ENCODE peak calls at places on chromosomes 12 and 14, in seven cellular contexts. J, N, P, V, L, T and B are unnamed samples.

GRCh38 chr12:120249875-120250795 is 15.4 kb downstream of the PXN start:
- DNase-seq in J (peak), N (peak), P (no peak), V (peak), L (peak), T (no peak), B (peak)

GRCh38 chr12:6469609-6470374 is 685 bp downstream of the VAMP1 start:
- DNase-seq in J (no peak), N (no peak), P (peak), V (no peak), L (no peak), T (no peak), B (no peak)

GRCh38 chr12:126681676-126682075 is 1585.3 kb upstream of the TMEM132C start:
- DNase-seq in J (no peak), N (no peak), P (no peak), V (no peak), L (no peak), T (no peak), B (no peak)

GRCh38 chr12:18861287-18861858 is 123.5 kb downstream of the CAPZA3 start:
- DNase-seq in J (no peak), N (no peak), P (no peak), V (no peak), L (peak), T (peak), B (peak)

GRCh38 chr14:99274346-99275221 is 2.6 kb upstream of the BCL11B start:
- DNase-seq in J (peak), N (peak), P (peak), V (peak), L (peak), T (peak), B (peak)

GRCh38 chr14:72780771-72781170 is 113.1 kb downstream of the DPF3 start:
- DNase-seq in J (no peak), N (no peak), P (peak), V (no peak), L (peak), T (no peak), B (peak)

GRCh38 chr14:71932229-71932951 is at the start of gene RGS6:
- DNase-seq in J (peak), N (peak), P (no peak), V (no peak), L (peak), T (peak), B (no peak)

GRCh38 chr12:57039016-57039798 is 10.7 kb downstream of the MYO1A start:
- DNase-seq in J (no peak), N (no peak), P (no peak), V (no peak), L (no peak), T (no peak), B (no peak)

GRCh38 chr12:106753526-106753925 is 21.0 kb upstream of the RIC8B start:
- DNase-seq in J (no peak), N (peak), P (no peak), V (no peak), L (no peak), T (no peak), B (no peak)

GRCh38 chr14:78005325-78005724 is 164.8 kb upstream of the NRXN3 start:
- DNase-seq in J (no peak), N (peak), P (no peak), V (no peak), L (peak), T (peak), B (peak)

GRCh38 chr14:80981156-80981555 is 25.7 kb downstream of the TSHR start:
- DNase-seq in J (no peak), N (no peak), P (no peak), V (no peak), L (no peak), T (no peak), B (no peak)

GRCh38 chr14:63647696-63648410 is 6.2 kb upstream of the WDR89 start:
- DNase-seq in J (no peak), N (no peak), P (no peak), V (no peak), L (no peak), T (no peak), B (no peak)

GRCh38 chr12:68591716-68592437 is 18.8 kb upstream of the RAP1B start:
- DNase-seq in J (no peak), N (peak), P (no peak), V (peak), L (no peak), T (no peak), B (no peak)

GRCh38 chr12:114835031-114835430 is 151.1 kb upstream of the TBX3 start:
- DNase-seq in J (no peak), N (no peak), P (peak), V (no peak), L (peak), T (no peak), B (peak)

GRCh38 chr14:75077794-75078193 is 8.4 kb downstream of the ZC2HC1C start:
- DNase-seq in J (no peak), N (no peak), P (no peak), V (no peak), L (no peak), T (no peak), B (no peak)

GRCh38 chr14:60242420-60242819 is 6.6 kb upstream of the PPM1A start:
- DNase-seq in J (no peak), N (no peak), P (no peak), V (no peak), L (no peak), T (no peak), B (no peak)

GRCh38 chr14:77123381-77124344 is 17.9 kb downstream of the ZDHHC22 start:
- DNase-seq in J (peak), N (no peak), P (no peak), V (no peak), L (no peak), T (no peak), B (no peak)

GRCh38 chr12:31874961-31875608 is 84.1 kb upstream of the RESF1 start:
- DNase-seq in J (no peak), N (peak), P (peak), V (peak), L (peak), T (no peak), B (peak)

GRCh38 chr12:108907861-108908302 is 28.0 kb downstream of the DAO start:
- DNase-seq in J (no peak), N (no peak), P (no peak), V (no peak), L (no peak), T (peak), B (no peak)

GRCh38 chr14:101622251-101623076 is 61.2 kb downstream of the DIO3 start:
- DNase-seq in J (no peak), N (no peak), P (no peak), V (no peak), L (no peak), T (no peak), B (no peak)

GRCh38 chr14:76917158-76917596 is 91.0 kb downstream of the LRRC74A start:
- DNase-seq in J (peak), N (no peak), P (peak), V (no peak), L (peak), T (peak), B (peak)

GRCh38 chr14:24392327-24393098 is 6.3 kb upstream of the NYNRIN start:
- DNase-seq in J (no peak), N (no peak), P (peak), V (no peak), L (peak), T (peak), B (no peak)

GRCh38 chr12:84336231-84336630 is 576.4 kb downstream of the SLC6A15 start:
- DNase-seq in J (no peak), N (no peak), P (no peak), V (no peak), L (no peak), T (no peak), B (no peak)

GRCh38 chr14:59004012-59004411 is 184.5 kb upstream of the DAAM1 start:
- DNase-seq in J (no peak), N (no peak), P (no peak), V (no peak), L (peak), T (no peak), B (no peak)

GRCh38 chr12:46891306-46891705 is 65.5 kb upstream of the SLC38A4 start:
- DNase-seq in J (no peak), N (no peak), P (peak), V (no peak), L (no peak), T (no peak), B (peak)

GRCh38 chr12:109753054-109753401 is 39.4 kb downstream of the FAM222A start:
- DNase-seq in J (no peak), N (no peak), P (no peak), V (no peak), L (no peak), T (no peak), B (no peak)

GRCh38 chr12:49456280-49456679 is 82.5 kb upstream of the KCNH3 start:
- DNase-seq in J (no peak), N (no peak), P (no peak), V (no peak), L (no peak), T (no peak), B (no peak)

GRCh38 chr12:121217066-121217465 is 7.1 kb downstream of the P2RX4 start:
- DNase-seq in J (no peak), N (no peak), P (no peak), V (no peak), L (no peak), T (peak), B (no peak)

GRCh38 chr12:27657296-27657695 is 39.0 kb upstream of the REP15 start:
- DNase-seq in J (no peak), N (no peak), P (peak), V (no peak), L (no peak), T (no peak), B (no peak)

GRCh38 chr14:76514599-76514998 is 138.7 kb downstream of the ESRRB start:
- DNase-seq in J (no peak), N (no peak), P (no peak), V (no peak), L (peak), T (no peak), B (no peak)

GRCh38 chr12:100651108-100651507 is 77.6 kb downstream of the GAS2L3 start:
- DNase-seq in J (no peak), N (no peak), P (no peak), V (no peak), L (no peak), T (no peak), B (no peak)

GRCh38 chr14:65170768-65171251 is 68.5 kb upstream of the MAX start:
- DNase-seq in J (peak), N (peak), P (peak), V (no peak), L (peak), T (peak), B (peak)